ENCODE peak calls at places on chromosomes 3 and 15, in six cellular contexts. E is pancreas, I is lung, V is ovary, H is PC-9, W is prostate gland. J is an unnamed sample.

GRCh38 chr15:51314391-51315337 is 23.7 kb downstream of the CYP19A1 start:
- DNase-seq in W (no peak), E (no peak), H (no peak), V (no peak), I (no peak), J (no peak)

GRCh38 chr3:98457543-98457942 is 5.5 kb upstream of the OR5K1 start:
- DNase-seq in E (no peak), I (no peak), W (no peak), H (no peak), V (no peak), J (no peak)

GRCh38 chr3:70554170-70554569 is 241.7 kb upstream of the MDFIC2 start:
- DNase-seq in I (no peak), E (no peak), W (no peak), V (no peak), H (no peak), J (no peak)

GRCh38 chr15:69973102-69973714 is 124.5 kb downstream of the TLE3 start:
- DNase-seq in V (no peak), I (no peak), E (no peak), H (peak), W (no peak), J (no peak)

GRCh38 chr15:45611305-45611704 is 23.5 kb upstream of the SQOR start:
- DNase-seq in W (no peak), H (peak), E (no peak), V (no peak), I (no peak), J (no peak)

GRCh38 chr15:77764095-77764494 is 131.4 kb upstream of the LINGO1 start:
- DNase-seq in H (no peak), E (no peak), V (no peak), I (no peak), W (no peak), J (no peak)

GRCh38 chr15:65914371-65914770 is 45.1 kb downstream of the RAB11A start:
- DNase-seq in V (no peak), H (no peak), W (no peak), I (no peak), E (no peak), J (no peak)

GRCh38 chr15:58513681-58514336 is 82.0 kb downstream of the LIPC start:
- DNase-seq in V (no peak), I (no peak), E (no peak), H (no peak), W (no peak), J (no peak)

GRCh38 chr3:186708983-186709679 is 8.0 kb upstream of the KNG1 start:
- DNase-seq in I (no peak), H (no peak), V (no peak), E (no peak), W (no peak), J (no peak)

GRCh38 chr3:111484666-111485065 is 57.3 kb upstream of the CD96 start:
- DNase-seq in V (no peak), H (no peak), E (no peak), I (no peak), W (no peak), J (peak)

GRCh38 chr3:37521403-37521802 is 340.3 kb upstream of the CTDSPL start:
- DNase-seq in W (no peak), E (no peak), H (no peak), I (no peak), V (no peak), J (no peak)
- H3K27ac ChIP-seq in W (no peak), E (no peak), H (no peak), I (no peak), V (no peak), J (no peak)

GRCh38 chr3:151971814-151972579 is 98.6 kb downstream of the SUCNR1 start:
- DNase-seq in I (peak), W (no peak), V (no peak), H (no peak), E (no peak), J (no peak)

GRCh38 chr3:151969026-151969658 is 95.7 kb downstream of the SUCNR1 start:
- DNase-seq in H (no peak), E (no peak), W (no peak), I (no peak), V (no peak), J (no peak)

GRCh38 chr3:151971194-151971771 is 97.8 kb downstream of the SUCNR1 start:
- DNase-seq in V (no peak), E (no peak), W (no peak), I (no peak), H (no peak), J (no peak)

GRCh38 chr3:151976211-151977050 is 103.0 kb downstream of the SUCNR1 start:
- DNase-seq in I (no peak), E (no peak), W (no peak), V (no peak), H (peak), J (peak)

DNA sequence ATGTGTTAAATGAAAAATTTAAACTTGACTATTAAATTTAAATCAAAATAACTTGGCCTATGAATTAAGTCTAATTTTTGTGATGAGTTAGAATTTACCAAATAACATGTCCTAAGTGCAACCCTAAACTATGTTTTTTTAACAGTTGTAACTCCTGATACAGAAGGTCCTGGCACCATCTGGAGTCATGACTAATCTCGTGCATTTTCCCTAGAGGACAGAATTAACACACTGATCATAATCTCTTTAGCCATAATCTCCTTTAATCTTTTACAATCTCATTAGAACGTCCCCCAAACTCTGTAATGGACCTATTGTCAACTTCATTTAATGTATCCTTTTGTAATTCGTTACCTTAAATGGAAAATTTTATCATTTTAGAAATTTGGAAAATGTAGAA is 100.6 kb downstream of the SUCNR1 start:
- DNase-seq in H (no peak), W (no peak), V (no peak), E (no peak), I (no peak), J (no peak)
- TF ChIP-seq CTCF in H (no peak), W (no peak), V (no peak), E (no peak), I (no peak), J (no peak)

DNA sequence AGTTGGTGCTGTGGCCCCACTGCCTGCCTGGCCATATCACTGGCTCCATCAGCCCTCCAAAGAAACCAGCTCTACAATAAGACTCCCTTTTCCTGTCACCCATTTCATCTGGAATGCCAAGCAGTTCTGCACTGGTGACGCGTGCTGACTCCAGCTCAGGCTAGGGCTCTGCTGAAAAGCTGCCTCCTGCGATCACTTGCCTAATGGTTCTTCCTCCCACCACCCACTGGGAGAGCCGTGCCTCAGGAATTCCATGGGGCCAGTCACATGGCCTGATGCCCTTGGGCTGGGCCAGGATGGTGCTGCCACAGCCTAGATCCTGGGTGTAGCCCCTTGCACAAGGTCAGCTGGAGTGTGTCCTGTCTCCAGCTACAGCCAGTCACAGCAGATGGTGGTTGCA is 99.0 kb downstream of the DNAJB8 start:
- DNase-seq in V (no peak), I (no peak), W (no peak), H (peak), E (no peak), J (no peak)
- H3K27ac ChIP-seq in V (no peak), I (no peak), W (no peak), H (peak), E (no peak), J (no peak)

GRCh38 chr3:147422934-147423599 is 13.9 kb downstream of the ZIC1 start:
- DNase-seq in I (no peak), W (no peak), E (no peak), H (no peak), V (no peak), J (no peak)

GRCh38 chr3:147422226-147422933 is 13.2 kb downstream of the ZIC1 start:
- DNase-seq in E (no peak), V (no peak), H (no peak), W (no peak), I (no peak), J (no peak)

GRCh38 chr3:147419731-147420360 is 10.7 kb downstream of the ZIC1 start:
- DNase-seq in I (no peak), V (no peak), E (no peak), H (no peak), W (no peak), J (no peak)

GRCh38 chr3:147420361-147421183 is 11.4 kb downstream of the ZIC1 start:
- DNase-seq in W (no peak), V (no peak), I (no peak), H (no peak), E (no peak), J (no peak)

DNA sequence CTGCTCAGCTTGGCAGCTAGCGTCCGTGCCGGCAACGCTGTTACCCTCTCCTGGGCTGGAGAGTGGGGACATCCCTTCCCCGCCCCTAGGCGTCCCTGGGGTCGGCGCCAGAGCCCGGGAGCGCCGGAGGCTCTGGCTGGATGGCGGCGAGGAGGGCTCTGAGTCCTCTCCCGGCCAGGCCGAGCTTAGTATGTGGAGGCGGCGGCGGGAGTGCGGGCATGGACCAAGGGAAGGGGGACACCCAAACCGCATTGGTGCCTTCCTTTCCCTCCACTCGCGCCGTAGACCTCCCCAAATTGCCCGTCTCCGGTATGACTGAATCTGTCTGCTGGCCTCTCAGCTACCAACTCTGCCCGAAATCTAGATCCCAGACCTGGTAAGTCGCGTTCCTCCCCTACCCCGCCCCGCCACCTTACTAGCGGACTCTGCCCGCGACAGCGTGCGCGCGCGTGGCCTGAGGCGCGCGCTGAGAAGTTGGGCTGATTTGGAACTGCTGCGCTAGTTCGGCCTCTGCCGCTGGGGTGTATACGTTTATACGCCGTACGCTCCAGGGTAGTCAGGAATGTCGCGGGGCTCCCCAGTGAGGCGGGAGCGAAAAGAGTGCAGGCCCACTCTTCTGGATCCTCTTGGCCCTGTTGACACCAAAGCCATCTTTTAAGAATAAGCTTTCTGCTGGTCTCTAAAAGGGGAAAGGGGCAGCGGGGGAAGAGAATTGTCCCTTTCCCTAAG is 12.2 kb downstream of the ZIC1 start:
- DNase-seq in V (no peak), I (no peak), H (no peak), E (no peak), W (no peak), J (no peak)
- TF ChIP-seq CTCF in V (no peak), I (no peak), H (no peak), E (no peak), W (no peak), J (no peak)

GRCh38 chr15:55586808-55587207 is 1.3 kb downstream of the PYGO1 start:
- DNase-seq in H (no peak), W (no peak), I (no peak), E (no peak), V (no peak), J (no peak)
- H3K27ac ChIP-seq in H (no peak), W (no peak), I (no peak), E (no peak), V (no peak), J (no peak)

GRCh38 chr3:37986479-37987314 is 3.9 kb upstream of the VILL start:
- DNase-seq in V (peak), H (peak), W (peak), E (peak), I (peak), J (no peak)

GRCh38 chr3:37984596-37984995 is 6.0 kb upstream of the VILL start:
- DNase-seq in V (peak), E (no peak), H (no peak), I (no peak), W (no peak), J (no peak)

GRCh38 chr3:37987315-37987697 is 3.3 kb upstream of the VILL start:
- DNase-seq in V (peak), E (peak), H (no peak), I (no peak), W (no peak), J (no peak)

GRCh38 chr3:37984051-37984450 is 6.5 kb upstream of the VILL start:
- DNase-seq in I (no peak), H (no peak), W (peak), E (no peak), V (peak), J (no peak)

GRCh38 chr3:37985637-37986320 is 4.8 kb upstream of the VILL start:
- DNase-seq in I (no peak), V (peak), W (peak), H (no peak), E (peak), J (no peak)
- TF ChIP-seq CTCF in I (no peak), V (no peak), W (no peak), H (no peak), E (no peak), J (no peak)

GRCh38 chr3:184836090-184836785 is 24.3 kb downstream of the VPS8 start:
- DNase-seq in W (no peak), I (no peak), V (no peak), E (no peak), H (no peak), J (no peak)
- H3K27ac ChIP-seq in W (no peak), I (no peak), V (no peak), E (no peak), H (no peak), J (no peak)

DNA sequence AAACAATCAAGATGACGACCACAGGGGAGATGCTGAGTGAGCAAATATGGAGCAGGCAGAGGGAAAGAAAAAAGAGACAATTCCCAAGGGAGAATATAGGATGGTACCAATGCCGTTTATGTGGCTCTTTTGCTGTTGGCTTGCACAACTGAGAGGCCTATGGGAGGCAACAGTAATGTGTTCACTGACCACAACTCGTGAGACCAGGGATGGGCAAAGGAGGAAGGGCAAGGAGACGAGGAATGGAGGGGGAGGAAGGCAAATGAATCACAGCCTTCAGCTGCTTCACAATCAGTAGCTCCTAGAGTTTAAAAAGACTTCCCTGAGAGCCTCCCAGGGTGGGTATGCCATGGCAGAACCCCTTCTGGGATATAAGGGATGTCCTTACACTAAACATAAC is 131.5 kb downstream of the SLC9A9 start:
- DNase-seq in H (no peak), V (no peak), I (no peak), E (no peak), W (no peak), J (no peak)
- TF ChIP-seq CTCF in H (no peak), V (no peak), I (no peak), E (no peak), W (no peak), J (no peak)

DNA sequence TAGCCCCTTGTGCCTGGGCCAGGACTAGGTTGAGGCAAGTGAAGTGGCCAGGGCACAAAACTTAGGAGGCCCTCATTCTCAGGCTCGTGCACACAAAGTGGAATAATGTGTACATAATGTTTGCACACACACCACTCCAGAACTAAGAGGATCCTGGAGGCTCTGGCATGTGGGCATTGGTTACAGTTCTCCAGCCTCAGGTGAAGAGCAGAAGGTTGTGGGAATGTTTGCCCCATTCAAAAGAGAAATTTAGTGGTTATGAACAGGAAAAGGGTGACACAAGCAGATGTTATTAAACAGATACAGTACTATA is 31.3 kb downstream of the ASB7 start:
- DNase-seq in V (no peak), I (no peak), W (no peak), H (no peak), E (no peak), J (no peak)
- H3K27ac ChIP-seq in V (no peak), I (no peak), W (no peak), H (no peak), E (no peak), J (no peak)

DNA sequence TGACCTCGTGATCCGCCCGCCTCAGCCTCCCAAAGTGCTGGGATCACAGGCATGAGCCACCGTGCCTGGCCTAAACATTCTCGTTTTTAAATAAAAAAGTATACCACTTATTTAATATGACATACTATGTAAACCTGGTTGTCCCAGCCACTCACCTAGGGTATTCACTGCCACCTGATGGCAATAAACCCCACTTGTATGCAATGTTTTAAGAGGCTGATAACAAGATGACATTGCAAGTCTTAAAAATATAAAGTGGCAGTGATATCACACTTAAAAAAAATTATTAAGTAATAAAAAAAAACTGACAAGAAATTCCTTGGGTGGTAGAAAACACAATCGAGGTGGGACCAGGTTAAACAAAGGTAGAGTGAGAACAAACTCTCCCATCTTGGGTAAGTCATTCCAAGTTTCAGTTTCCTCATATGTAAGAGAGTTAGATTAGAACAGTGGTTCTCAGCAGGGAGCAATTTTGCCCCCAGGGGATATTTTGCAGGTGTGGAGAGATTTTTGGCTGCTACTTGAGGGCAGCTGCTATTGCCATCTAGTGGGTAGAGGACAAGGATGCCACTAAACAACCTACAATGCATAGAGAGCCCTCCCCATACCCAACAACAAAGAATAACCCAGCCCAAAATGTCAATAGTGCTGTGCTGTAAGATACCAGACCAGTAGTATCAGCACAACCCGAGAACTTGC is 14.5 kb downstream of the ARF4 start:
- DNase-seq in I (no peak), V (no peak), H (peak), E (no peak), W (no peak), J (no peak)
- TF ChIP-seq CTCF in I (no peak), V (no peak), H (peak), E (no peak), W (no peak), J (peak)

J was measured in AG04450.